ENCODE peak calls at places on chromosomes 2 and 18, in seven cellular contexts. J is endothelial cell of umbilical vein, P is suprapubic skin, L is GM23248, Y is A549, G is PC-3, H is cardiac muscle cell. K is an unnamed sample.

GRCh38 chr2:105803337-105803736 is 58.6 kb downstream of the NCK2 start:
- DNase-seq in J (no peak), P (no peak), L (no peak), Y (no peak), G (no peak), H (no peak), K (no peak)

GRCh38 chr2:26605195-26605968 is 35.8 kb downstream of the CIB4 start:
- DNase-seq in J (peak; percentile 52), P (peak; percentile 53), L (peak; percentile 63), Y (peak; percentile 73), G (peak; percentile 81), H (peak; percentile 76), K (peak; percentile 65)

GRCh38 chr2:23791030-23791429 is 135.9 kb downstream of the ATAD2B start:
- DNase-seq in J (peak; percentile 75), P (no peak), L (peak; percentile 85), Y (no peak), G (peak; percentile 82), H (no peak), K (no peak)

GRCh38 chr2:102025016-102025491 is 33.3 kb downstream of the IL1R2 start:
- DNase-seq in J (no peak), P (no peak), L (peak; percentile 82), Y (no peak), G (no peak), H (no peak), K (no peak)

GRCh38 chr2:174873457-174873856 is 109.2 kb upstream of the CHRNA1 start:
- DNase-seq in J (no peak), P (no peak), L (peak; percentile 17), Y (no peak), G (no peak), H (peak; percentile 1), K (no peak)

GRCh38 chr2:122980672-122981071 is 1044.4 kb upstream of the CNTNAP5 start:
- DNase-seq in J (no peak), P (no peak), L (no peak), Y (no peak), G (peak; percentile 57), H (no peak), K (no peak)

GRCh38 chr2:146981921-146982320 is 862.9 kb upstream of the ACVR2A start:
- DNase-seq in J (no peak), P (no peak), L (peak; percentile 63), Y (no peak), G (no peak), H (no peak), K (no peak)

GRCh38 chr18:68083131-68083530 is 566.6 kb upstream of the DSEL start:
- DNase-seq in J (peak; percentile 65), P (no peak), L (peak; percentile 53), Y (no peak), G (no peak), H (no peak), K (no peak)

GRCh38 chr18:10242922-10243680 is 211.3 kb upstream of the APCDD1 start:
- DNase-seq in J (no peak), P (no peak), L (no peak), Y (no peak), G (peak; percentile 30), H (no peak), K (no peak)

GRCh38 chr18:31454066-31454708 is 6.6 kb downstream of the DSG3 start:
- DNase-seq in J (no peak), P (no peak), L (peak; percentile 30), Y (peak; percentile 71), G (peak; percentile 74), H (no peak), K (no peak)

GRCh38 chr2:221616561-221616960 is 44.5 kb upstream of the EPHA4 start:
- DNase-seq in J (no peak), P (no peak), L (no peak), Y (no peak), G (no peak), H (no peak), K (no peak)

GRCh38 chr2:163697846-163698637 is 37.8 kb downstream of the FIGN start:
- DNase-seq in J (no peak), P (no peak), L (no peak), Y (no peak), G (no peak), H (no peak), K (no peak)

GRCh38 chr2:102027036-102027702 is 35.4 kb downstream of the IL1R2 start:
- DNase-seq in J (peak; percentile 31), P (no peak), L (peak; percentile 92), Y (no peak), G (no peak), H (no peak), K (peak; percentile 44)

GRCh38 chr2:9764153-9764778 is 79.0 kb upstream of the TAF1B start:
- DNase-seq in J (no peak), P (peak; percentile 6), L (no peak), Y (no peak), G (peak; percentile 66), H (no peak), K (no peak)

GRCh38 chr2:173590278-173590811 is 235.7 kb downstream of the CDCA7 start:
- DNase-seq in J (peak; percentile 90), P (peak; percentile 85), L (peak; percentile 96), Y (peak; percentile 38), G (peak; percentile 98), H (no peak), K (peak; percentile 85)

GRCh38 chr2:230981704-230982103 is 14.2 kb upstream of the SPATA3 start:
- DNase-seq in J (no peak), P (no peak), L (no peak), Y (no peak), G (no peak), H (no peak), K (no peak)

GRCh38 chr2:98518106-98518505 is 73.4 kb downstream of the INPP4A start:
- DNase-seq in J (peak; percentile 65), P (no peak), L (peak; percentile 34), Y (no peak), G (peak; percentile 43), H (no peak), K (no peak)

GRCh38 chr2:217756375-217757107 is 246.3 kb downstream of the TNS1 start:
- DNase-seq in J (peak; percentile 42), P (peak; percentile 85), L (peak; percentile 71), Y (peak; percentile 60), G (peak; percentile 58), H (peak; percentile 87), K (peak; percentile 76)

GRCh38 chr2:55856936-55857335 is 66.6 kb downstream of the EFEMP1 start:
- DNase-seq in J (peak; percentile 69), P (no peak), L (peak; percentile 43), Y (no peak), G (peak; percentile 94), H (no peak), K (no peak)

GRCh38 chr2:69744456-69744855 is 2.5 kb downstream of the ANXA4 start:
- DNase-seq in J (no peak), P (no peak), L (no peak), Y (no peak), G (no peak), H (no peak), K (no peak)
- H3K4me3 ChIP-seq in J (no peak overlapping the region), P (no peak overlapping the region), L (no peak overlapping the region), Y (peak overlapping the region; percentile 76), G (no peak overlapping the region), H (no peak overlapping the region), K (no peak overlapping the region)

GRCh38 chr18:79400591-79401381 is 5.1 kb downstream of the NFATC1 start:
- DNase-seq in J (peak; percentile 33), P (no peak), L (peak; percentile 43), Y (no peak), G (no peak), H (peak; percentile 34), K (peak; percentile 45)

GRCh38 chr18:79402209-79402576 is 6.5 kb downstream of the NFATC1 start:
- DNase-seq in J (no peak), P (no peak), L (no peak), Y (no peak), G (no peak), H (no peak), K (no peak)

GRCh38 chr18:79402977-79403722 is 7.4 kb downstream of the NFATC1 start:
- DNase-seq in J (peak; percentile 75), P (no peak), L (peak; percentile 86), Y (no peak), G (peak; percentile 62), H (no peak), K (peak; percentile 78)

GRCh38 chr18:79400091-79400590 is 4.4 kb downstream of the NFATC1 start:
- DNase-seq in J (no peak), P (no peak), L (peak; percentile 77), Y (peak; percentile 32), G (peak; percentile 20), H (peak; percentile 64), K (peak; percentile 59)

DNA sequence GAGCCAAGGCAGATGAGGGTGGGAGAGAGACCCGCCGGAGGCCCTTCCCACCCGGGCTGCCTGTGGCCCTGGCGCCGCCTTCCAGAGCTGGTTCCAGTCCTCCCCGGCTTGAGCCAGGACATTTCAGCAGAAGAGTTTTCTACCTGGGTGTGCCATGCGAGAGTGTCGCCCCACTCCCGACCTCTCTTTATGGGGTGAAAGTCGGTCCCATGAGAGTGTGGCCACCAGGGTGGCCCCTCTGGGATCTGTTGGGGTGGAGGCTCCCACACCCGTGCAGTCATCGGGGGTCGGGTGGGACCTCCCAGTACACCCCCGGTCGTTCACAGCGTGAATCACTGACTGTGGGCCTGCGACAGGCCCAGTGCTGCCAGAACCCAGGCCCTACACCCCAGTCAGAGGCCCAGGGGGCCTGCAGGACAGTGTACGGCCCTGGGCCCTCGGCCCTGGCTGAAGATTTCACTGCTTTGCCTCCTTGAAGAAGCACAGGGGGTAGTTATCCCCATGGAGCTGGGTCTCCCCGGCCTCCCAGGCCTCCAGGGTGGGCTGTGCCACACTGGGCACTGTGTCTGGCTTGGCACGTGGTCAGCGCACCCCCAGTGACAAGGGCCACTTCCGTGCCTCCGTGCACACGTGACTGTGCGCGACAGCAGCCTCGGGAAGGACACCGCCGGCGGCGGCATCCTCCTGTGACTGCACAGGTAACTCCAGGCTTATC is 5.9 kb downstream of the NFATC1 start:
- DNase-seq in J (no peak), P (no peak), L (no peak), Y (no peak), G (no peak), H (no peak), K (no peak)
- H3K4me1 ChIP-seq in J (peaks cover 59% of the 10 kb centered on the region), P (peaks cover 78% of the 10 kb centered on the region), L (peaks cover 7% of the 10 kb centered on the region), Y (no peaks in the 10 kb centered on the region), G (peaks cover 30% of the 10 kb centered on the region), H (peaks cover 3% of the 10 kb centered on the region), K (peaks cover 6% of the 10 kb centered on the region)

GRCh38 chr2:54207666-54208195 is 48.3 kb downstream of the TSPYL6 start:
- DNase-seq in J (peak; percentile 59), P (no peak), L (peak; percentile 32), Y (no peak), G (no peak), H (no peak), K (peak; percentile 14)
- H3K27ac ChIP-seq in J (no peak overlapping the region), P (no peak overlapping the region), L (peak overlapping the region; percentile 68), Y (no peak overlapping the region), G (no peak overlapping the region), H (no peak overlapping the region), K (peak overlapping the region; percentile 67)

GRCh38 chr2:61775956-61776570 is 77.8 kb downstream of the FAM161A start:
- DNase-seq in J (no peak), P (no peak), L (no peak), Y (no peak), G (no peak), H (no peak), K (no peak)
- H3K4me3 ChIP-seq in J (no peak overlapping the region), P (no peak overlapping the region), L (no peak overlapping the region), Y (no peak overlapping the region), G (no peak overlapping the region), H (no peak overlapping the region), K (no peak overlapping the region)

K was measured in adrenal gland.